ENCODE peak calls at places on chromosomes 11 and 22, in five cellular contexts. One of them, this sample, is unnamed. For H3K4me1, H3K27me3 and H3K9me3, the result is how much of the 10 kb centered on the place peaks cover.

GRCh38 chr11:61693897-61694840 is 14.0 kb downstream of the DAGLA start:
- DNase-seq in left ventricle myocardium inferior: peak
- DNase-seq in body of pancreas: no peak
- DNase-seq in CD8-positive, alpha-beta T cell: no peak
- DNase-seq in fibroblast of lung: peak
- DNase-seq in this sample: no peak

GRCh38 chr22:25546751-25547150 is 17.7 kb upstream of the GRK3 start:
- DNase-seq in CD8-positive, alpha-beta T cell: no peak
- DNase-seq in fibroblast of lung: no peak
- DNase-seq in left ventricle myocardium inferior: no peak
- DNase-seq in body of pancreas: no peak
- DNase-seq in this sample: no peak

GRCh38 chr22:50734343-50734771 is 3.6 kb upstream of the ACR start:
- DNase-seq in left ventricle myocardium inferior: no peak
- DNase-seq in body of pancreas: no peak
- DNase-seq in CD8-positive, alpha-beta T cell: no peak
- DNase-seq in fibroblast of lung: no peak
- DNase-seq in this sample: no peak

GRCh38 chr11:83047515-83048225 is 24.0 kb downstream of the RAB30 start:
- DNase-seq in left ventricle myocardium inferior: no peak
- DNase-seq in CD8-positive, alpha-beta T cell: no peak
- DNase-seq in fibroblast of lung: peak
- DNase-seq in body of pancreas: no peak
- DNase-seq in this sample: no peak

GRCh38 chr11:83441596-83441995 is 155.4 kb upstream of the CCDC90B start:
- DNase-seq in CD8-positive, alpha-beta T cell: no peak
- DNase-seq in left ventricle myocardium inferior: no peak
- DNase-seq in fibroblast of lung: no peak
- DNase-seq in body of pancreas: no peak
- DNase-seq in this sample: no peak

GRCh38 chr11:44617671-44618461 is 52.4 kb downstream of the CD82 start:
- DNase-seq in body of pancreas: peak
- DNase-seq in CD8-positive, alpha-beta T cell: no peak
- DNase-seq in fibroblast of lung: no peak
- DNase-seq in left ventricle myocardium inferior: no peak
- DNase-seq in this sample: no peak

GRCh38 chr11:72569966-72570892 is 104.0 kb downstream of the PDE2A start:
- DNase-seq in left ventricle myocardium inferior: no peak
- DNase-seq in body of pancreas: no peak
- DNase-seq in fibroblast of lung: peak
- DNase-seq in CD8-positive, alpha-beta T cell: no peak
- DNase-seq in this sample: peak

GRCh38 chr22:27223317-27224177 is 566.2 kb downstream of the MIAT start:
- DNase-seq in body of pancreas: no peak
- DNase-seq in fibroblast of lung: peak
- DNase-seq in CD8-positive, alpha-beta T cell: no peak
- DNase-seq in left ventricle myocardium inferior: no peak
- DNase-seq in this sample: no peak

GRCh38 chr11:95364324-95365295 is 133.6 kb upstream of the SESN3 start:
- DNase-seq in body of pancreas: no peak
- DNase-seq in fibroblast of lung: peak
- DNase-seq in left ventricle myocardium inferior: no peak
- DNase-seq in CD8-positive, alpha-beta T cell: no peak
- DNase-seq in this sample: no peak

GRCh38 chr22:35863432-35863831 is 145.8 kb downstream of the APOL5 start:
- DNase-seq in body of pancreas: no peak
- DNase-seq in CD8-positive, alpha-beta T cell: no peak
- DNase-seq in left ventricle myocardium inferior: no peak
- DNase-seq in fibroblast of lung: no peak
- DNase-seq in this sample: no peak

GRCh38 chr11:34278708-34279297 is 79.0 kb downstream of the ABTB2 start:
- DNase-seq in CD8-positive, alpha-beta T cell: no peak
- DNase-seq in fibroblast of lung: no peak
- DNase-seq in body of pancreas: no peak
- DNase-seq in left ventricle myocardium inferior: no peak
- DNase-seq in this sample: no peak

GRCh38 chr11:16881766-16882165 is 132.4 kb downstream of the PLEKHA7 start:
- DNase-seq in left ventricle myocardium inferior: no peak
- DNase-seq in fibroblast of lung: no peak
- DNase-seq in body of pancreas: no peak
- DNase-seq in CD8-positive, alpha-beta T cell: no peak
- DNase-seq in this sample: no peak
- H3K4me1 ChIP-seq in left ventricle myocardium inferior: half or more
- H3K4me1 ChIP-seq in fibroblast of lung: under half
- H3K4me1 ChIP-seq in body of pancreas: under half
- H3K4me1 ChIP-seq in CD8-positive, alpha-beta T cell: under half
- H3K4me1 ChIP-seq in this sample: under half

DNA sequence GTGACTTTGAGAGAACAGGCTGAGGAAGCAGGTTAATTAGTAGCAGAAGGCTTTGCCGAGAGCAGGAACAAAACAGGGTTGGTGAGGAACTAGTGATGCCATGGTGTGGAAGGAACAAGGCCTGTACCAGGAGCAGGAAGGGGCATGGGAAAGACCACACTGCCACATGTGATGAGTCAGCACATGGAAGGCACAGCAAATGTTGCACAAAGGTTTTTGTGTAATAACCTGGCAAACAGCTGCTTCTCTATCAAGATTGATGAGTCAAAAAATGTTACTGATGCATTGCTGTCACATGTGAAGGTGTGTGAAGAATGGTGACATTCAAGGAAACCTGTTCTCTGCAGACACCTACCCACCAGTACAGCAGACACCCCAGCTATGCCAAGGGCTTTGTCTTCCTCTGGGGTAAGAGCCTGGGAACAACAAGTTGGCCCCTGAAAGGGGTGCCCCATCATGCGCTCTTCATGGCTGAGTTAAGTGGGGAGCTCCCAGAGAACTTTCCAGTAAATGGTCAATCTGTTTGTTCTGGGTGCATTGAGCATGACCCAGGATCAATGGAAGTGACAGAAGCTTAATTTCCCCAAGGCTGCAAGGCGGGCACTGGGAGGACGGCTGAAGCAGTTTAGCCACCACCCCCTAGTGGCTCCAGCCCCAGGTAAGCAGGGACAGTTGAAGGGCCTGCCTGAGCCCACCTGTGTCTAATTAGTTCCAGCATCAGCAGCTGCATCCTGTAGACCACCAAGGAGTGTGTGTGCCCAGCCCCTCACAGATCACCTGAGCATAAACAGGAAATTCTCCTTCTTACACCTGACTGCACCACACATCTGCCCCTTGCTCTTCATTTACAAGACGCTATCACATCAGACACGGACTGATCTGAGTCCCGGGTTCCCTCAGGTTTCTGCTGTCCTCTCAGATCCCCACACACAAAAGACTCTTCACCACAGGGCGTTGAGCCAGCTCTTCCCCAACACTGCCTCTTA is 47.6 kb downstream of the GGTLC2 start:
- DNase-seq in body of pancreas: no peak
- DNase-seq in CD8-positive, alpha-beta T cell: no peak
- DNase-seq in left ventricle myocardium inferior: no peak
- DNase-seq in fibroblast of lung: peak
- DNase-seq in this sample: no peak
- H3K27me3 ChIP-seq in body of pancreas: under half
- H3K27me3 ChIP-seq in CD8-positive, alpha-beta T cell: under half
- H3K27me3 ChIP-seq in left ventricle myocardium inferior: under half
- H3K27me3 ChIP-seq in fibroblast of lung: under half
- H3K27me3 ChIP-seq in this sample: under half

GRCh38 chr22:48238966-48239365 is 1476.5 kb downstream of the TBC1D22A start:
- DNase-seq in CD8-positive, alpha-beta T cell: no peak
- DNase-seq in left ventricle myocardium inferior: no peak
- DNase-seq in body of pancreas: no peak
- DNase-seq in fibroblast of lung: no peak
- DNase-seq in this sample: no peak
- H3K9me3 ChIP-seq in CD8-positive, alpha-beta T cell: under half
- H3K9me3 ChIP-seq in left ventricle myocardium inferior: under half
- H3K9me3 ChIP-seq in body of pancreas: under half
- H3K9me3 ChIP-seq in fibroblast of lung: under half
- H3K9me3 ChIP-seq in this sample: under half

DNA sequence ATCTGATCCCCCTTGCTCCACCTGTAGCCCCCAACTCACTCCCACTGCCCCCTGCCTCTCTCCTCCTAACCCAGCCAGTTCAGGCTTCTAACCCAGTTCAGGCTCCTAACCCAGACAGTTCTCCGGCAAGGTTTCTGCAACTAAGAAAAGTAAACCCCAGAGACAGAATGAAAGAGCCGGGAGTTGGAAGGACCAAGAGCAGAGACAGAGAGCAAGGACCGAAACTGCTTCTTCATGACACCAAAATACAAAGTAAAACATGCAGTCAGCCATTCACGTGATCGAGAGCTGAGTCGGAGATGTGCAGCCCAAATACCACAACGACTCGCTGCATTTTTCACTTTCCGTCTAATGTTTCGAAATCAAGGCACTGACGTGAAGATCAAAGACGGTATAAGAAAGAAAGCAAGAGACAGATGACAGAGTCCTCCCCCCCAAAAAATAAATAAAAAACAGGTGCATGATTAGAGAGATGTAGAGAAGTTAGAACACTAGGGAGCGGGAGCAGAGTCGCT is 844 bp downstream of the IL10RA start:
- DNase-seq in CD8-positive, alpha-beta T cell: peak
- DNase-seq in fibroblast of lung: no peak
- DNase-seq in left ventricle myocardium inferior: no peak
- DNase-seq in body of pancreas: no peak
- DNase-seq in this sample: no peak
- H3K4me1 ChIP-seq in CD8-positive, alpha-beta T cell: half or more
- H3K4me1 ChIP-seq in fibroblast of lung: under half
- H3K4me1 ChIP-seq in left ventricle myocardium inferior: under half
- H3K4me1 ChIP-seq in body of pancreas: under half
- H3K4me1 ChIP-seq in this sample: under half

DNA sequence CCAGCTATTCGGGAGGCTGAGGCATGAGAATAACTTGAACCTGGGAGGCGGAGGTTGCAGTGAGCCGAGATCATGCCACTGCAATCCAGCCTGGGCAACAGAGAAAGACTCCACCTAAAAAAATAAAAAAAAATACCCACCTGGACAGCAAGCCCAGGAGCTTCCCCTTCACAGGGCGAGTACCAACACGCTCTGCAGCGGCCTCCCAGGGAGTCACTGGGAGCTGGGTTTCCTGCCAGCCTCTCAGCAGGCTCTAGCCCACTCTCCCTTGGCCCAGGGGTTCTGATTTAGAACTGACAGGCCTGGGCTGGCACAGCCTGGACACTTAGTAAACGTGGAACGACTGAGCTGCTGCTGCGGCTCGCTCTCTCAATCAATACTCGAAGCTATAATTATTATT is 2.0 kb upstream of the CABP7 start:
- DNase-seq in body of pancreas: no peak
- DNase-seq in CD8-positive, alpha-beta T cell: no peak
- DNase-seq in fibroblast of lung: no peak
- DNase-seq in left ventricle myocardium inferior: no peak
- DNase-seq in this sample: no peak
- H3K27me3 ChIP-seq in body of pancreas: under half
- H3K27me3 ChIP-seq in CD8-positive, alpha-beta T cell: under half
- H3K27me3 ChIP-seq in fibroblast of lung: under half
- H3K27me3 ChIP-seq in left ventricle myocardium inferior: half or more
- H3K27me3 ChIP-seq in this sample: under half

DNA sequence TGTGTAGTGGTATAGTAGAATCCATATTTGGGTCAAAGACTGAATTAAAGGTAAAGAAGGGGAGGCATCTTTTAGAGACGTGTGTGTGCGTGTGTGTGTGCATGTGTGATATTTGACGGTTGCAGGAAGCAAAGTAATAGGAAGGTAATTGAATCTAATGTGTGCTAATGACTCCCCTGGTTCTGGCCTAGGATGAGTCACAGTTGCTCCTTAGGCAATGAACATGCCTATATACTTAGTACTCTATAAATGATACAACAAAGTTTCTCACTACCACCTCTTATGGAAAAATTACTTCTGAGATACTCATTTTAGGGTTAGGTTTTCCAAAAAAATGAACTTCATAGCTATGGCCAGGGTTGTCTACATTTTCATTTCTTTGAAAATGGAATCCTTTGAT is 409.6 kb downstream of the GUCY1A2 start:
- DNase-seq in left ventricle myocardium inferior: no peak
- DNase-seq in fibroblast of lung: peak
- DNase-seq in body of pancreas: no peak
- DNase-seq in CD8-positive, alpha-beta T cell: no peak
- DNase-seq in this sample: no peak
- H3K9me3 ChIP-seq in left ventricle myocardium inferior: under half
- H3K9me3 ChIP-seq in fibroblast of lung: under half
- H3K9me3 ChIP-seq in body of pancreas: under half
- H3K9me3 ChIP-seq in CD8-positive, alpha-beta T cell: under half
- H3K9me3 ChIP-seq in this sample: under half

GRCh38 chr11:100823360-100823759 is 136.3 kb downstream of the ARHGAP42 start:
- DNase-seq in left ventricle myocardium inferior: no peak
- DNase-seq in body of pancreas: no peak
- DNase-seq in CD8-positive, alpha-beta T cell: no peak
- DNase-seq in fibroblast of lung: peak
- DNase-seq in this sample: no peak
- H3K4me1 ChIP-seq in left ventricle myocardium inferior: under half
- H3K4me1 ChIP-seq in body of pancreas: under half
- H3K4me1 ChIP-seq in CD8-positive, alpha-beta T cell: under half
- H3K4me1 ChIP-seq in fibroblast of lung: under half
- H3K4me1 ChIP-seq in this sample: under half

GRCh38 chr11:1817511-1817910 is 17.3 kb upstream of the SYT8 start:
- DNase-seq in fibroblast of lung: no peak
- DNase-seq in body of pancreas: no peak
- DNase-seq in CD8-positive, alpha-beta T cell: no peak
- DNase-seq in left ventricle myocardium inferior: no peak
- DNase-seq in this sample: no peak
- H3K27me3 ChIP-seq in fibroblast of lung: under half
- H3K27me3 ChIP-seq in body of pancreas: under half
- H3K27me3 ChIP-seq in CD8-positive, alpha-beta T cell: under half
- H3K27me3 ChIP-seq in left ventricle myocardium inferior: under half
- H3K27me3 ChIP-seq in this sample: under half

GRCh38 chr11:131412061-131412460 is 41.6 kb downstream of the NTM start:
- DNase-seq in left ventricle myocardium inferior: no peak
- DNase-seq in CD8-positive, alpha-beta T cell: no peak
- DNase-seq in body of pancreas: no peak
- DNase-seq in fibroblast of lung: no peak
- DNase-seq in this sample: no peak

GRCh38 chr11:131413217-131413616 is 42.8 kb downstream of the NTM start:
- DNase-seq in body of pancreas: no peak
- DNase-seq in left ventricle myocardium inferior: no peak
- DNase-seq in fibroblast of lung: no peak
- DNase-seq in CD8-positive, alpha-beta T cell: no peak
- DNase-seq in this sample: no peak

GRCh38 chr11:131409307-131409706 is 38.9 kb downstream of the NTM start:
- DNase-seq in body of pancreas: no peak
- DNase-seq in fibroblast of lung: no peak
- DNase-seq in CD8-positive, alpha-beta T cell: no peak
- DNase-seq in left ventricle myocardium inferior: no peak
- DNase-seq in this sample: no peak

GRCh38 chr11:131404010-131404409 is 33.6 kb downstream of the NTM start:
- DNase-seq in CD8-positive, alpha-beta T cell: no peak
- DNase-seq in left ventricle myocardium inferior: no peak
- DNase-seq in body of pancreas: no peak
- DNase-seq in fibroblast of lung: no peak
- DNase-seq in this sample: no peak

DNA sequence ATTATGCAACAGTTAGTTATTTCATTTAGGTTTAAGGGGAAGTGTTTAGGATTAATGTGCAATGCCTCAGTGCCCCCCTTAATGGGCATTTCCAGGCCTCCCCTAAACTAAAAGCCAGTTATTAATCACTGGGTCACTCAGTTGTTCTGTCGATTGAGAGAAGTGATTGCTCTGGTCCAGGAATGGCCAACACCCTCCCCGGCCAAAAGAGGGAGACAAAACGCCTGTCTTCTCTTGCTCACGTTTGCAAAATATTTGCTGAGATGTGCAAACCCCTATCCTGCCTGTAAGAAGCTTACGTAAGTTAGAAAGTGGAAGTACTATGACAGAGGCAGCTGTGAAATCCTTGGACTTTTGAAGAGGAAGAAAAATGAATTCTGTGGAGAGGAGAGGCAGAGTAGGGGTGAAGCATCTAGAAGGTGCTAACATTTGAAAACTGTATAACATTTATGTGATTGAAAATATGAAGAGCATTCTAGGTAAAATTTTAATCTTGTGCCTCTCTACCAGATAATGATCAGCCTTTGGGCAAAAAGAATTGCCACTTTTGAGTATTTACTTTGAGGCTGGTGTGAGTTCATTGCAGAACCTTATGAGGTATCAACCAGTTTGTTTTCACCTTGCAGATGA is 37.7 kb downstream of the NTM start:
- DNase-seq in left ventricle myocardium inferior: peak
- DNase-seq in CD8-positive, alpha-beta T cell: no peak
- DNase-seq in fibroblast of lung: peak
- DNase-seq in body of pancreas: peak
- DNase-seq in this sample: peak
- H3K9me3 ChIP-seq in left ventricle myocardium inferior: under half
- H3K9me3 ChIP-seq in CD8-positive, alpha-beta T cell: under half
- H3K9me3 ChIP-seq in fibroblast of lung: under half
- H3K9me3 ChIP-seq in body of pancreas: under half
- H3K9me3 ChIP-seq in this sample: under half

This sample was measured in Caco-2.